ENCODE peak calls at places on chromosomes 5 and 9, in five cellular contexts. One of them, this sample, is unnamed.

GRCh38 chr9:95808001-95808400 is 67.5 kb upstream of the ERCC6L2 start:
- DNase-seq in heart right ventricle: no peak
- DNase-seq in GM23338: no peak
- DNase-seq in AG09309: no peak
- DNase-seq in SK-N-SH: no peak
- DNase-seq in this sample: no peak

GRCh38 chr9:27626629-27627564 is 53.6 kb upstream of the C9orf72 start:
- DNase-seq in GM23338: peak; percentile 57
- DNase-seq in AG09309: no peak
- DNase-seq in heart right ventricle: no peak
- DNase-seq in SK-N-SH: no peak
- DNase-seq in this sample: no peak

GRCh38 chr9:36939655-36940578 is 94.2 kb downstream of the PAX5 start:
- DNase-seq in AG09309: no peak
- DNase-seq in SK-N-SH: no peak
- DNase-seq in heart right ventricle: no peak
- DNase-seq in GM23338: peak; percentile 8
- DNase-seq in this sample: no peak

GRCh38 chr5:126208691-126209090 is 214.5 kb upstream of the GRAMD2B start:
- DNase-seq in heart right ventricle: no peak
- DNase-seq in SK-N-SH: no peak
- DNase-seq in GM23338: no peak
- DNase-seq in AG09309: no peak
- DNase-seq in this sample: no peak

GRCh38 chr5:56737002-56737621 is 78.2 kb upstream of the MAP3K1 start:
- DNase-seq in heart right ventricle: peak; percentile 23
- DNase-seq in SK-N-SH: no peak
- DNase-seq in AG09309: no peak
- DNase-seq in GM23338: no peak
- DNase-seq in this sample: no peak

GRCh38 chr9:120807607-120808379 is 14.6 kb upstream of the FBXW2 start:
- DNase-seq in AG09309: no peak
- DNase-seq in GM23338: no peak
- DNase-seq in heart right ventricle: no peak
- DNase-seq in SK-N-SH: no peak
- DNase-seq in this sample: no peak

GRCh38 chr5:7855611-7856010 is 4.7 kb upstream of the CFAP90 start:
- DNase-seq in heart right ventricle: no peak
- DNase-seq in GM23338: no peak
- DNase-seq in SK-N-SH: no peak
- DNase-seq in AG09309: no peak
- DNase-seq in this sample: no peak

GRCh38 chr9:101087426-101087825 is 58.9 kb downstream of the PLPPR1 start:
- DNase-seq in AG09309: no peak
- DNase-seq in SK-N-SH: no peak
- DNase-seq in GM23338: no peak
- DNase-seq in heart right ventricle: no peak
- DNase-seq in this sample: no peak

GRCh38 chr5:32170303-32171170 is 3.6 kb downstream of the GOLPH3 start:
- DNase-seq in heart right ventricle: no peak
- DNase-seq in GM23338: no peak
- DNase-seq in SK-N-SH: peak; percentile 45
- DNase-seq in AG09309: peak; percentile 76
- DNase-seq in this sample: no peak

GRCh38 chr9:132141948-132142594 is 19.8 kb upstream of the NTNG2 start:
- DNase-seq in heart right ventricle: no peak
- DNase-seq in AG09309: no peak
- DNase-seq in SK-N-SH: no peak
- DNase-seq in GM23338: no peak
- DNase-seq in this sample: no peak

GRCh38 chr5:127367912-127368468 is 77.4 kb downstream of the MEGF10 start:
- DNase-seq in SK-N-SH: no peak
- DNase-seq in heart right ventricle: no peak
- DNase-seq in AG09309: no peak
- DNase-seq in GM23338: no peak
- DNase-seq in this sample: no peak

GRCh38 chr5:160009591-160009989 is 651 bp downstream of the TTC1 start:
- DNase-seq in GM23338: peak; percentile 7
- DNase-seq in AG09309: no peak
- DNase-seq in SK-N-SH: peak; percentile 15
- DNase-seq in heart right ventricle: no peak
- DNase-seq in this sample: no peak

GRCh38 chr5:44835693-44836092 is 26.9 kb downstream of the MRPS30 start:
- DNase-seq in AG09309: no peak
- DNase-seq in GM23338: no peak
- DNase-seq in SK-N-SH: no peak
- DNase-seq in heart right ventricle: no peak
- DNase-seq in this sample: no peak

GRCh38 chr9:125396799-125397198 is 135.2 kb downstream of the GAPVD1 start:
- DNase-seq in SK-N-SH: no peak
- DNase-seq in heart right ventricle: no peak
- DNase-seq in AG09309: no peak
- DNase-seq in GM23338: no peak
- DNase-seq in this sample: no peak

GRCh38 chr5:2659071-2659470 is 92.4 kb downstream of the IRX2 start:
- DNase-seq in SK-N-SH: no peak
- DNase-seq in AG09309: no peak
- DNase-seq in GM23338: no peak
- DNase-seq in heart right ventricle: no peak
- DNase-seq in this sample: no peak

GRCh38 chr9:136109351-136110081 is 9.2 kb downstream of the TMEM250 start:
- DNase-seq in GM23338: peak; percentile 85
- DNase-seq in SK-N-SH: peak; percentile 96
- DNase-seq in AG09309: peak; percentile 51
- DNase-seq in heart right ventricle: peak; percentile 92
- DNase-seq in this sample: no peak

GRCh38 chr5:143403607-143404415 is at the start of gene NR3C1:
- DNase-seq in GM23338: peak; percentile 66
- DNase-seq in AG09309: peak; percentile 64
- DNase-seq in SK-N-SH: peak; percentile 88
- DNase-seq in heart right ventricle: peak; percentile 88
- DNase-seq in this sample: no peak

GRCh38 chr5:143405747-143406098 is 2.2 kb upstream of the NR3C1 start:
- DNase-seq in GM23338: no peak
- DNase-seq in SK-N-SH: no peak
- DNase-seq in AG09309: no peak
- DNase-seq in heart right ventricle: no peak
- DNase-seq in this sample: no peak

GRCh38 chr5:143404416-143405062 is 1.1 kb upstream of the NR3C1 start:
- DNase-seq in GM23338: peak; percentile 72
- DNase-seq in AG09309: peak; percentile 78
- DNase-seq in heart right ventricle: peak; percentile 87
- DNase-seq in SK-N-SH: peak; percentile 77
- DNase-seq in this sample: no peak

GRCh38 chr5:143405063-143405746 is 1.7 kb upstream of the NR3C1 start:
- DNase-seq in heart right ventricle: peak; percentile 91
- DNase-seq in AG09309: no peak
- DNase-seq in GM23338: peak; percentile 86
- DNase-seq in SK-N-SH: peak; percentile 76
- DNase-seq in this sample: no peak

GRCh38 chr5:143406408-143406807 is 2.9 kb upstream of the NR3C1 start:
- DNase-seq in AG09309: no peak
- DNase-seq in SK-N-SH: no peak
- DNase-seq in GM23338: no peak
- DNase-seq in heart right ventricle: no peak
- DNase-seq in this sample: no peak
- H3K4me3 ChIP-seq in AG09309: no peak overlapping the region
- H3K4me3 ChIP-seq in SK-N-SH: no peak overlapping the region
- H3K4me3 ChIP-seq in GM23338: no peak overlapping the region
- H3K4me3 ChIP-seq in heart right ventricle: no peak overlapping the region
- H3K4me3 ChIP-seq in this sample: no peak overlapping the region

DNA sequence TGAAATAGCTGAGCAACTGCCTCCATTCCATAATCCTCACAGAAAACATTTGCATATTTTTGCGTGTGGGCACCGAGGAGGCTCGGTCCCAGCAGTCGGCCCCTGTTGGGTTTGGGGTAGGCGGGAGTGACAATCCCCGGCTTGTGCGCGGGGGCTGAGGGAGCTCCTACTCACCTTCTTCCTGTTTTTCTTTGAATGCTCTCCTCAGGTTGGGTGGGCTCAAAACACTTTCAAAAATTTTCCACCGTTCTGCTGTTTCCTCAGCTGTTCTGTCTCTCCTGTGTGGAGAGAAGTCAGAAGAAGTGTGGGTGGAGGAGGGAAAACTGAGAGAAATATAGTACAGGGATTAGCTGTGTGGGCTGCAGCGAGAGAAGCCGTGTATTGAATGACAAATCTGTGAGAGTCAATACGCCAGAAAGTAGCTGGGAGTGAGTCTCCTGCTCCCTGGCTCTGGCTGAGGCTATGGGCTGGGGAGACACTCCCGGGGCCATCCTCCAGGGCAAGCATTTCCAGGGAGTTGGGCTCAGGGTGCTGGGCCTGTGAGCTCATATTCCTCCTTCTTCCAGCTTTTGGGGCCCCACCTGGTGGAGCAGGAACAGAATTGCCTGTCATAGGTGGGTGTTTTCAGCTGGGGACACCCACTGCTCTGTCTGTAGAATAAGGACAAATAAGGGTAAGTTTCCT is 84.7 kb downstream of the CMYA5 start:
- DNase-seq in SK-N-SH: peak; percentile 38
- DNase-seq in AG09309: no peak
- DNase-seq in heart right ventricle: peak; percentile 23
- DNase-seq in GM23338: peak; percentile 95
- DNase-seq in this sample: no peak
- TF ChIP-seq CTCF in SK-N-SH: peak; percentile 35
- TF ChIP-seq CTCF in AG09309: peak; percentile 32
- TF ChIP-seq CTCF in heart right ventricle: peak; percentile 30
- TF ChIP-seq CTCF in GM23338: peak; percentile 84
- TF ChIP-seq CTCF in this sample: peak; percentile 63

DNA sequence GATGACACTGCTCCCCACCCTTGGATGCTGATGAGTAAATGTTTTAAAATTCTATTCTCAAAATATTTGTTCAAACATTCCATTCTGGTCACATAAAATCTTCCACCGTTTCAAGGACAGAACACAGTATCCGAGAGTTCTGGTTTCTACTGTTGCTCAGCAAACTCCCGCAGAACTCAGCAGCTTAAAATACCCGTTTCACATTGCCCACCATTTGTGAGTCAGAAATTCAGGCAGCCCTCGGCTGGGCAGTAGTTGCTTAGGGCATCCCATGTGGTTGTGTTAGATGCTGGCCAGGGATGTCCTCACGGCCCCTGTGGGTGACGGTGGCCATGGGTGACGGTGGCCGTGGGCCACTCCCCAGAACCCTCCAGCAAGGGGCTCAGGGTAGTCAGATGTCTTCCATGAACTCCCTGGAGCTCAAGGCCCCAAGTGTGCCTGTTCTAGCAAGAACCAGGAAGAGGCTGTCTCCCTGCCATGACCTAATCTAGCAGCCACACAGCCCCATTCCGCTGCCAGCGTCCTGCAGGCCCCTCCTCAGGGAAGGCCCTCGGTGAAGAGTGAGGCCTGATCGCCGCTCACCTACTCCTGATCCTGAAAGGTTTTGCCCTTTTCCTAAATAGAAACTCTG is 17.3 kb downstream of the MGAT1 start:
- DNase-seq in GM23338: no peak
- DNase-seq in heart right ventricle: no peak
- DNase-seq in AG09309: peak; percentile 43
- DNase-seq in SK-N-SH: no peak
- DNase-seq in this sample: no peak
- H3K4me3 ChIP-seq in GM23338: peak overlapping the region; percentile 37
- H3K4me3 ChIP-seq in heart right ventricle: no peak overlapping the region
- H3K4me3 ChIP-seq in AG09309: peak overlapping the region; percentile 23
- H3K4me3 ChIP-seq in SK-N-SH: no peak overlapping the region
- H3K4me3 ChIP-seq in this sample: no peak overlapping the region

GRCh38 chr5:53917095-53917494 is 356.7 kb downstream of the NDUFS4 start:
- DNase-seq in GM23338: peak; percentile 18
- DNase-seq in AG09309: peak; percentile 27
- DNase-seq in heart right ventricle: no peak
- DNase-seq in SK-N-SH: no peak
- DNase-seq in this sample: no peak
- TF ChIP-seq CTCF in GM23338: peak; percentile 19
- TF ChIP-seq CTCF in AG09309: peak; percentile 41
- TF ChIP-seq CTCF in heart right ventricle: no peak
- TF ChIP-seq CTCF in SK-N-SH: peak; percentile 60
- TF ChIP-seq CTCF in this sample: peak; percentile 39

DNA sequence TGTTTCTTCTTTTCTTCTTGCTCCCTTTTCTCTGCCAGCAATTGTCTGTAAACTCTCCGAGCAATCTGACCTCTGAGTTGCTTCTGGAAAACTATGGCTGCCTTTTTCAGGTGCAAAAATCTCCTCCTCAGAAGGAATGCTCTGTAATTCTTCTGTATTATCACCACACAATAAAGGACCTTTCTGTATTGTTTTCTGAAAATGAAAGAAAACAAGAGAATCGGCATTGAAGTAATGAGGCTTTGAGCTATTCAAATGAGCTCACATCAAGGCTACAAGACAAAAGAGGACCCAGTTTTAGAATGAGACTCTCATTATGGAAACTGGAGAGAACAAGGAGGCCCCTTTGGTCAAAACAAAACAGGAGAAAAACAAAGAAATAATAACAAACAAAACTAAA is 86.2 kb upstream of the RETREG1 start:
- DNase-seq in GM23338: peak; percentile 24
- DNase-seq in heart right ventricle: no peak
- DNase-seq in SK-N-SH: no peak
- DNase-seq in AG09309: no peak
- DNase-seq in this sample: no peak
- H3K4me3 ChIP-seq in GM23338: no peak overlapping the region
- H3K4me3 ChIP-seq in heart right ventricle: no peak overlapping the region
- H3K4me3 ChIP-seq in SK-N-SH: no peak overlapping the region
- H3K4me3 ChIP-seq in AG09309: no peak overlapping the region
- H3K4me3 ChIP-seq in this sample: no peak overlapping the region

GRCh38 chr5:103829585-103829984 is 267.0 kb upstream of the NUDT12 start:
- DNase-seq in AG09309: no peak
- DNase-seq in heart right ventricle: no peak
- DNase-seq in SK-N-SH: no peak
- DNase-seq in GM23338: peak; percentile 64
- DNase-seq in this sample: no peak
- TF ChIP-seq CTCF in AG09309: peak; percentile 20
- TF ChIP-seq CTCF in heart right ventricle: no peak
- TF ChIP-seq CTCF in SK-N-SH: peak; percentile 51
- TF ChIP-seq CTCF in GM23338: peak; percentile 68
- TF ChIP-seq CTCF in this sample: peak; percentile 64

DNA sequence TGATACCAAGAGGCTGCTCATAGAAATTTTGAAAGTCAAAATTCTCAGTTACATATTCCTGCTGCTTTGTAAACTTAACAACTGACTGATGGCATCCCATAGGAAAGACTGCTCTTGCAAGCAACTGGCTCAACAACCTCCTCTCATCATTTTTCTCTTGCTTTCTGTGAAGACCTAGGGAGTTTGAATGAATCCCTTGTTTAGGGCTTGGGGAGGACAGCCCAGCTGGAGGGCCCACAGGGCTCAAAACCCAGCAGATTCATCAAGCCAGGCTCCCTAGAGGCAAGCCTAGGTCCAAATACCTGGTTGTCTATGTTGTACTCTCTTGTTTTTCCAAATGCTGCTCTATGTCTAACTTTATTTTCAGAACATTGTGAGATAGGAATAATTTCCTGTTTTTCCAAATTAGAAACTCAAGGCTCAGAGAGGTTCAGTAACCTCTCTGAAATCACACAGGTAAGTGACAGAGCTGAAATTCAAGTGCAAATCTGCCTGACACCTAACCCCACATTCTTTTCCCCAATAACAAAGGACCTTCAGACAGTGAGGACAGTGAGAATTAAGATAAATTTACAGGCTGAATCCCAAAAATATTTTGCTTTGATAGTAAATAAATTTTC is 558.9 kb upstream of the KLF4 start:
- DNase-seq in GM23338: no peak
- DNase-seq in heart right ventricle: no peak
- DNase-seq in AG09309: no peak
- DNase-seq in SK-N-SH: no peak
- DNase-seq in this sample: no peak
- H3K4me3 ChIP-seq in GM23338: no peak overlapping the region
- H3K4me3 ChIP-seq in heart right ventricle: no peak overlapping the region
- H3K4me3 ChIP-seq in AG09309: no peak overlapping the region
- H3K4me3 ChIP-seq in SK-N-SH: no peak overlapping the region
- H3K4me3 ChIP-seq in this sample: no peak overlapping the region

GRCh38 chr9:12069366-12069765 is 623.8 kb upstream of the TYRP1 start:
- DNase-seq in SK-N-SH: no peak
- DNase-seq in AG09309: no peak
- DNase-seq in GM23338: no peak
- DNase-seq in heart right ventricle: no peak
- DNase-seq in this sample: no peak
- TF ChIP-seq CTCF in SK-N-SH: no peak
- TF ChIP-seq CTCF in AG09309: no peak
- TF ChIP-seq CTCF in GM23338: no peak
- TF ChIP-seq CTCF in heart right ventricle: no peak
- TF ChIP-seq CTCF in this sample: no peak